ENCODE peak calls at places on chromosome 13, in six cellular contexts. F is GM04504; M is HFFc6; H is activated naive CD8-positive, alpha-beta T cell treated with anti-CD3 and anti-CD28 coated beads, Interleukin-2, amount 50 U/mL, for 24 hours; D is astrocyte of the hippocampus; G is right lobe of liver. J is an unnamed sample.
A peak's percentile ranks its signal among the peaks of the same experiment; 100 is the strongest.

GRCh38 chr13:24995225-24995804 is 100.6 kb upstream of the PABPC3 start:
- DNase-seq in H (peak; percentile 57), G (peak; percentile 35), M (peak; percentile 77), D (peak; percentile 89), F (peak; percentile 60), J (peak; percentile 78)

GRCh38 chr13:74372511-74372910 is 238.3 kb upstream of the KLF12 start:
- DNase-seq in H (no peak), M (no peak), G (no peak), D (no peak), F (no peak), J (no peak)

GRCh38 chr13:41259875-41260501 is 3.4 kb downstream of the MTRF1 start:
- DNase-seq in F (no peak), M (no peak), H (no peak), G (no peak), D (no peak), J (no peak)

GRCh38 chr13:42174344-42175162 is 97.4 kb upstream of the AKAP11 start:
- DNase-seq in D (peak; percentile 42), H (no peak), G (no peak), M (peak; percentile 70), F (no peak), J (no peak)

GRCh38 chr13:80161896-80162295 is 179.0 kb downstream of the SPRY2 start:
- DNase-seq in H (no peak), F (no peak), M (no peak), D (no peak), G (no peak), J (no peak)

GRCh38 chr13:40094056-40094455 is 438.6 kb downstream of the COG6 start:
- DNase-seq in H (no peak), G (no peak), M (no peak), F (no peak), D (no peak), J (no peak)

GRCh38 chr13:30898721-30899188 is 7.3 kb upstream of the MEDAG start:
- DNase-seq in F (peak; percentile 76), M (peak; percentile 77), G (no peak), D (peak; percentile 82), H (peak; percentile 6), J (no peak)

GRCh38 chr13:35884211-35884610 is 247.0 kb downstream of the DCLK1 start:
- DNase-seq in D (no peak), G (no peak), H (no peak), F (no peak), M (no peak), J (no peak)

GRCh38 chr13:70893832-70894231 is 785.6 kb upstream of the KLHL1 start:
- DNase-seq in D (peak; percentile 23), G (no peak), F (no peak), H (no peak), M (no peak), J (no peak)

GRCh38 chr13:80050252-80050651 is 290.7 kb downstream of the SPRY2 start:
- DNase-seq in M (no peak), G (no peak), F (no peak), D (peak; percentile 38), H (no peak), J (no peak)

GRCh38 chr13:77042566-77043177 is 15.7 kb upstream of the FBXL3 start:
- DNase-seq in M (no peak), G (no peak), H (no peak), F (no peak), D (no peak), J (peak; percentile 21)

GRCh38 chr13:54424344-54424743 is 1395.7 kb downstream of the OLFM4 start:
- DNase-seq in D (no peak), H (no peak), F (no peak), G (no peak), M (no peak), J (no peak)

GRCh38 chr13:52026246-52026626 is 1.7 kb downstream of the UTP14C start:
- DNase-seq in F (no peak), D (no peak), G (no peak), H (no peak), M (no peak), J (no peak)

GRCh38 chr13:53028637-53029121 is at the start of gene OLFM4:
- DNase-seq in M (no peak), F (no peak), D (no peak), H (no peak), G (no peak), J (peak; percentile 93)

GRCh38 chr13:108827637-108828036 is 198.2 kb downstream of the MYO16 start:
- DNase-seq in M (no peak), G (no peak), D (no peak), F (no peak), H (no peak), J (no peak)

GRCh38 chr13:113766035-113766800 is 7.2 kb downstream of the TMEM255B start:
- DNase-seq in D (no peak), H (no peak), M (no peak), G (no peak), F (no peak), J (no peak)

GRCh38 chr13:63436288-63436687 is 2020.6 kb upstream of the PCDH20 start:
- DNase-seq in F (no peak), D (no peak), H (no peak), M (no peak), G (no peak), J (no peak)

GRCh38 chr13:32443111-32443510 is 15.2 kb upstream of the N4BP2L1 start:
- DNase-seq in D (no peak), H (peak; percentile 12), M (no peak), F (no peak), G (no peak), J (peak; percentile 52)

GRCh38 chr13:20174656-20175405 is 14.0 kb upstream of the GJA3 start:
- DNase-seq in D (peak; percentile 93), M (peak; percentile 92), F (peak; percentile 88), G (peak; percentile 41), H (peak; percentile 70), J (peak; percentile 90)

GRCh38 chr13:50208826-50209335 is 193.6 kb downstream of the KCNRG start:
- DNase-seq in G (peak; percentile 42), F (peak; percentile 54), H (no peak), D (peak; percentile 88), M (no peak), J (no peak)

GRCh38 chr13:20713014-20713376 is 9.5 kb downstream of the IL17D start:
- DNase-seq in D (peak; percentile 14), F (no peak), M (no peak), G (no peak), H (no peak), J (no peak)

GRCh38 chr13:48686810-48687209 is 33.1 kb downstream of the CYSLTR2 start:
- DNase-seq in M (no peak), G (no peak), H (no peak), F (no peak), D (no peak), J (no peak)

GRCh38 chr13:113489549-113490495 is 689 bp downstream of the DCUN1D2 start:
- DNase-seq in D (peak; percentile 73), M (peak; percentile 55), G (peak; percentile 58), H (peak; percentile 44), F (peak; percentile 12), J (peak; percentile 16)

GRCh38 chr13:35479223-35479536 is 2.7 kb upstream of the MAB21L1 start:
- DNase-seq in D (no peak), G (no peak), H (no peak), F (no peak), M (no peak), J (no peak)

GRCh38 chr13:96214804-96215445 is 125.0 kb downstream of the HS6ST3 start:
- DNase-seq in H (no peak), D (no peak), M (no peak), F (no peak), G (no peak), J (no peak)

GRCh38 chr13:111215081-111216047 is 100.3 kb downstream of the ARHGEF7 start:
- DNase-seq in M (no peak), G (no peak), F (no peak), H (no peak), D (no peak), J (no peak)

GRCh38 chr13:28047784-28048388 is 52.5 kb downstream of the FLT3 start:
- DNase-seq in G (no peak), M (peak; percentile 68), H (no peak), F (no peak), D (no peak), J (no peak)

GRCh38 chr13:112700291-112701060 is 10.6 kb downstream of the ATP11A start:
- DNase-seq in F (no peak), H (no peak), M (no peak), D (no peak), G (no peak), J (no peak)

GRCh38 chr13:43874512-43875092 is 4.9 kb downstream of the CCDC122 start:
- DNase-seq in M (peak; percentile 28), H (no peak), D (peak; percentile 30), F (peak; percentile 11), G (no peak), J (peak; percentile 18)

GRCh38 chr13:100550433-100550832 is 38.2 kb downstream of the GGACT start:
- DNase-seq in M (peak; percentile 57), D (peak; percentile 81), F (peak; percentile 44), H (no peak), G (no peak), J (no peak)

GRCh38 chr13:100673376-100673830 is 1.2 kb downstream of the TMTC4 start:
- DNase-seq in G (no peak), D (no peak), H (no peak), F (no peak), M (no peak), J (no peak)

GRCh38 chr13:46052314-46053161 is at the start of gene ZC3H13:
- DNase-seq in G (peak; percentile 93), D (peak; percentile 97), F (peak; percentile 88), M (peak; percentile 97), H (peak; percentile 90), J (peak; percentile 97)

GRCh38 chr13:72839831-72840426 is 58.0 kb downstream of the PIBF1 start:
- DNase-seq in H (peak; percentile 22), F (peak; percentile 23), G (peak; percentile 36), M (peak; percentile 45), D (peak; percentile 77), J (peak; percentile 85)

GRCh38 chr13:77429320-77430142 is 102.6 kb upstream of the MYCBP2 start:
- DNase-seq in F (peak; percentile 3), M (peak; percentile 7), D (peak; percentile 66), H (peak; percentile 47), G (no peak), J (no peak)

GRCh38 chr13:95713651-95714050 is 36.7 kb downstream of the DNAJC3 start:
- DNase-seq in G (no peak), F (no peak), M (peak; percentile 44), D (no peak), H (no peak), J (no peak)

GRCh38 chr13:110644892-110645521 is 29.7 kb downstream of the NAXD start:
- DNase-seq in H (peak; percentile 41), M (peak; percentile 71), D (peak; percentile 88), G (peak; percentile 70), F (no peak), J (peak; percentile 63)